ENCODE peak calls at places on chromosomes 5 and 9, in nine cellular contexts. V, J, U, O, G, C, S, E and W are unnamed samples.
A peak's percentile ranks its signal among the peaks of the same experiment; 100 is the strongest.

GRCh38 chr5:149036970-149037369 is 25.9 kb downstream of the SH3TC2 start:
- DNase-seq in C (no peak), S (no peak), G (no peak), O (no peak), V (no peak), J (no peak), U (no peak), E (no peak), W (no peak)

GRCh38 chr5:98468188-98468869 is 305.1 kb upstream of the RGMB start:
- DNase-seq in J (no peak), G (no peak), E (no peak), U (no peak), C (no peak), S (no peak), V (no peak), O (no peak), W (no peak)

GRCh38 chr5:81238460-81238859 is 5.3 kb downstream of the CKMT2 start:
- DNase-seq in U (no peak), E (no peak), V (no peak), C (no peak), O (no peak), G (no peak), S (no peak), J (no peak), W (no peak)

GRCh38 chr9:121858788-121859187 is 207.4 kb downstream of the DAB2IP start:
- DNase-seq in S (no peak), C (no peak), U (no peak), O (no peak), E (peak; percentile 26), J (no peak), V (no peak), G (no peak), W (no peak)

GRCh38 chr9:134503301-134504105 is 138.1 kb upstream of the COL5A1 start:
- DNase-seq in E (no peak), C (peak; percentile 58), G (no peak), O (no peak), V (peak; percentile 6), U (no peak), J (no peak), S (no peak), W (no peak)

GRCh38 chr5:36366883-36367282 is 65.2 kb upstream of the RANBP3L start:
- DNase-seq in E (no peak), S (no peak), V (no peak), C (no peak), J (no peak), U (no peak), G (no peak), O (no peak), W (no peak)

GRCh38 chr9:133090752-133091325 is 29.1 kb downstream of the CEL start:
- DNase-seq in E (no peak), C (no peak), J (peak; percentile 45), V (no peak), S (no peak), U (no peak), G (no peak), O (no peak), W (no peak)

GRCh38 chr9:73073337-73074175 is 78.1 kb upstream of the ANXA1 start:
- DNase-seq in U (no peak), J (no peak), V (no peak), C (no peak), E (no peak), O (no peak), G (no peak), S (no peak), W (no peak)

GRCh38 chr5:76175051-76175666 is 92.0 kb downstream of the SV2C start:
- DNase-seq in V (peak; percentile 71), G (peak; percentile 50), U (peak; percentile 46), S (peak; percentile 67), E (peak; percentile 71), J (no peak), O (peak; percentile 79), C (no peak), W (peak; percentile 72)

GRCh38 chr5:35938518-35939227 is at the start of gene CAPSL:
- DNase-seq in O (peak; percentile 98), C (no peak), V (peak; percentile 13), G (peak; percentile 65), E (peak; percentile 70), S (no peak), U (peak; percentile 36), J (no peak), W (peak; percentile 41)

GRCh38 chr5:139650031-139650688 is 2.0 kb downstream of the CXXC5 start:
- DNase-seq in G (no peak), V (peak; percentile 55), S (no peak), J (peak; percentile 88), O (peak; percentile 73), U (no peak), E (no peak), C (no peak), W (peak; percentile 56)

GRCh38 chr5:902129-902916 is 9.6 kb downstream of the TRIP13 start:
- DNase-seq in O (no peak), C (no peak), G (no peak), S (no peak), V (no peak), U (no peak), J (peak; percentile 55), E (no peak), W (peak; percentile 23)

DNA sequence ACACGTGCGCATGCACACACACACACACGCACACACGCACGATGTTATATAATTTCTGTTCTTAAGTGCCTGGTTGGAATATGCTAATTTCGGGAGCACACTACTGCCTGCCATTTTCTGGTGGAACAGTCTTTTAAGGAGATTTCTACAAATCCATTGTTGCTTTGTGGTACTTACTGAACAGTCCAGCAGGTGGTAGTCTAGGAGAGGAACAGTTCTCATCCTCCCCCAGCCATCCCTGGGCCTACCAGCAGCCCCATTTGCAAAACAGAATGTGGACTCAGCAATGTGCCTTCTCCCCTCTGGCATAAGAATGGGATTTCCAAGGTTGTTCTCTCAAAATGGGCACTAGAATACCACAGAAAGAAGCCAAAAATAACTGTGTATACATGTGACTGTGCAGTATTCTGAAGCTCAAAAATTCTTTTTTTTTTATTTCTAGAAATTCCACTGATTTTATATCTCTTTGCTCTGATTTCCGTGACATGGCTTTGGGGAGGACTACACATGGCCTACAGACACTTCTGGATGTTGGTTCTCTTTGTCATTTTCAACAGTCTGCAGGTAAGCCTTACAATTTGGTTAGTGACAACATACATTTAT is 281.2 kb downstream of the ARRDC3 start:
- DNase-seq in J (peak; percentile 83), O (peak; percentile 91), E (peak; percentile 64), S (peak; percentile 21), V (peak; percentile 75), C (no peak), G (peak; percentile 75), U (peak; percentile 76), W (peak; percentile 65)
- TF ChIP-seq POLR2AphosphoS5 in J (peak; percentile 57), O (no peak), E (no peak), S (no peak), V (no peak), C (no peak), G (peak; percentile 46), U (no peak), W (peak; percentile 64)

GRCh38 chr9:37229455-37229854 is 109.1 kb downstream of the ZCCHC7 start:
- DNase-seq in O (no peak), J (no peak), G (no peak), C (no peak), U (no peak), E (no peak), S (no peak), V (no peak), W (no peak)
- TF ChIP-seq POLR2AphosphoS5 in O (no peak), J (no peak), G (no peak), C (no peak), U (no peak), E (no peak), S (no peak), V (no peak), W (no peak)

DNA sequence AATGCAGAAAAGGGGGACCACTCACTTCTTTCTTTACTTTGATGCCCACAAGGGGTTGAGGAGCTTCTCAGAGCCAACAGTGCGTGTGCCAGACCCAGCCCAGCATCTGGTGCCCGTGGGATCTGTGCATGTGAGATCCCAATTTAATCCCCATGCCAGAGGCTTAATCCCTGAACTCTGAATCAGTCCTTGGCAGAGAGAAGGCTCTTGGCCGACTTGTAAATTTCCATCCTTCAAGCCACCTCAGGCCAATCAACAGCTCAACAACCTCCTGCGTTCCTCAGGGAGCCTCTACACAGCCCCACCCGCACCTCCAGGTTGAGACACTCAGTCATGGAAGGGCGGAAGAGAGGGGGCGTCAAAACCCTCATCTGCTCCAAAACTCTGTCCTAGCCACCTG is 230.0 kb upstream of the DAPK1 start:
- DNase-seq in S (no peak), E (no peak), C (no peak), O (no peak), G (no peak), U (no peak), J (no peak), V (no peak), W (no peak)
- TF ChIP-seq POLR2AphosphoS5 in S (no peak), E (no peak), C (no peak), O (no peak), G (no peak), U (no peak), J (no peak), V (no peak), W (no peak)

GRCh38 chr9:127102176-127102575 is 20.3 kb downstream of the ANGPTL2 start:
- DNase-seq in U (no peak), V (no peak), S (no peak), J (no peak), O (no peak), G (no peak), E (no peak), C (no peak), W (no peak)

GRCh38 chr9:127105805-127106492 is 16.5 kb downstream of the ANGPTL2 start:
- DNase-seq in U (no peak), O (no peak), S (no peak), V (no peak), J (no peak), G (no peak), C (no peak), E (no peak), W (no peak)

GRCh38 chr9:127106493-127106855 is 16.0 kb downstream of the ANGPTL2 start:
- DNase-seq in S (no peak), V (no peak), E (no peak), G (no peak), C (no peak), J (no peak), U (no peak), O (no peak), W (no peak)

GRCh38 chr9:127102788-127103187 is 19.6 kb downstream of the ANGPTL2 start:
- DNase-seq in E (no peak), C (no peak), J (no peak), S (no peak), O (no peak), G (no peak), U (no peak), V (no peak), W (no peak)

DNA sequence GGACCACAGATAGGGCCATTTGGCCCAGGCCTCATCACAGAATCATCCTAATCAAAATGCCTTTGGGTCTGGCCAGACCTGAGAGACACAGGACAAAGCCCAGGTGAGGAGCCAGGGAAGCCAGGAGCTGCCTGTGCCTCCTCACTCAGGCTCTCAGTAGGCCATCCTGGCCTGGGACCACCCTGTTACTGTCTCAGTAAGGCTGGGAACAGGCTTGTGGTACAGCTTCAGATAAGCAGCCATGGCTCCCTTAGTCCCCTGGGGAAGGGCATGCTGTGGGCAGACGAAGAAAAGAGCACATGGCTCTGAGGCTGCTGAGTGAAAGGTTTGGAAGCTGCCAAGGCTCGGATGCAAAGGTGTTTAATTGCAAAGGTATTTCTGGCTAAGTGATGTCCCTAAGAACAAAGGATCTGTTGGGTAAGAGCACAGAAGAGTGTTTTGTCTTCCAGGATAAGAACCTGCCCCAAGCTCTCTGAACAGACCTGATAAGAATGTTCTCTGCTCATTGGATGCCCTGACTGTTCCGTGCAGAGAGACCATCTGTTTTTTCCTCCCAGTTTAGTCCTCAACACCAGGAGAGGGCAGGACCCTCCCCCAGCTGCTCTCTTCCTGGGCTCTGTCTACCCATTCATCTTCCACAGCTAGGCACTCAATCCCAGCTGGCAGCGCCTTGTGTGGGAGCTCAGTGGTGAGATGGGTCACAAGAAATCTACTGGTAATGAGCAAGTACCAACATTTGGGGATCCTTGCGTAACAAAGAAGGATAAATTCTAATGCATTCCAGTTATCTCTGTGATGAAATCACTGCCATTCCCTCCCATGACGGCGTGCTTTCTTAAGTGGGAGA is 17.7 kb downstream of the ANGPTL2 start:
- DNase-seq in J (no peak), C (no peak), S (no peak), U (no peak), E (no peak), G (no peak), V (no peak), O (peak; percentile 16), W (no peak)
- TF ChIP-seq POLR2AphosphoS5 in J (no peak), C (no peak), S (no peak), U (no peak), E (no peak), G (no peak), V (no peak), O (no peak), W (no peak)